ENCODE peak calls at places on chromosomes 7 and 10, in ten cellular contexts. U is GM12892, Q is Peyer's patch, T is IMR-90, O is H54, G is heart left ventricle, D is uterus, A is HCT116, Z is adrenal gland, R is stomach. N is an unnamed sample.

GRCh38 chr7:158815471-158816128 is 13.7 kb downstream of the ESYT2 start:
- DNase-seq in Z (no peak), U (no peak), R (no peak), T (no peak), G (no peak), A (no peak), D (no peak), O (no peak), Q (no peak), N (no peak)

GRCh38 chr7:105806592-105807266 is 69.7 kb downstream of the ATXN7L1 start:
- DNase-seq in A (no peak), O (peak), Z (peak), T (peak), R (peak), D (no peak), G (no peak), Q (peak), U (peak), N (no peak)

GRCh38 chr10:115063702-115064479 is 29.3 kb upstream of the ATRNL1 start:
- DNase-seq in D (no peak), U (no peak), Q (no peak), R (no peak), O (no peak), T (no peak), Z (no peak), A (no peak), G (no peak), N (no peak)

GRCh38 chr10:124870854-124871425 is 69.3 kb downstream of the ABRAXAS2 start:
- DNase-seq in Z (no peak), O (no peak), G (no peak), U (no peak), D (no peak), A (no peak), R (no peak), T (no peak), Q (no peak), N (no peak)

GRCh38 chr10:55631071-55631654 is 729.9 kb downstream of the ZWINT start:
- DNase-seq in D (peak), Q (no peak), O (peak), R (peak), A (no peak), Z (peak), U (no peak), G (peak), T (no peak), N (peak)

GRCh38 chr7:49279886-49280285 is 355.5 kb downstream of the CDC14C start:
- DNase-seq in T (no peak), Z (no peak), U (no peak), R (no peak), G (no peak), A (no peak), D (no peak), O (no peak), Q (no peak), N (no peak)

GRCh38 chr7:127158659-127159058 is 94.1 kb downstream of the GRM8 start:
- DNase-seq in D (no peak), Z (no peak), O (peak), A (no peak), Q (no peak), R (no peak), G (no peak), T (no peak), U (no peak), N (peak)

GRCh38 chr10:12390733-12391132 is 41.4 kb downstream of the CAMK1D start:
- DNase-seq in O (no peak), A (no peak), R (no peak), G (no peak), Q (no peak), D (peak), Z (peak), T (peak), U (no peak), N (no peak)

GRCh38 chr10:22230331-22230833 is 12.6 kb upstream of the EBLN1 start:
- DNase-seq in Z (no peak), G (no peak), Q (peak), R (no peak), D (no peak), U (no peak), A (peak), T (peak), O (no peak), N (peak)

GRCh38 chr7:3607847-3608246 is 306.8 kb downstream of the SDK1 start:
- DNase-seq in Z (no peak), O (no peak), T (no peak), R (no peak), A (no peak), U (no peak), G (no peak), D (no peak), Q (no peak), N (no peak)

GRCh38 chr7:33669251-33669670 is 236.1 kb upstream of the BMPER start:
- DNase-seq in A (no peak), Z (no peak), T (no peak), U (no peak), Q (no peak), O (no peak), G (no peak), D (no peak), R (no peak), N (no peak)

GRCh38 chr10:509361-510102 is 179.9 kb downstream of the DIP2C start:
- DNase-seq in O (no peak), A (no peak), R (no peak), U (no peak), Q (no peak), Z (no peak), T (no peak), D (no peak), G (no peak), N (no peak)

GRCh38 chr10:123021517-123021916 is 12.7 kb downstream of the ACADSB start:
- DNase-seq in R (no peak), U (no peak), Q (no peak), O (no peak), D (no peak), Z (no peak), A (peak), T (no peak), G (no peak), N (peak)

DNA sequence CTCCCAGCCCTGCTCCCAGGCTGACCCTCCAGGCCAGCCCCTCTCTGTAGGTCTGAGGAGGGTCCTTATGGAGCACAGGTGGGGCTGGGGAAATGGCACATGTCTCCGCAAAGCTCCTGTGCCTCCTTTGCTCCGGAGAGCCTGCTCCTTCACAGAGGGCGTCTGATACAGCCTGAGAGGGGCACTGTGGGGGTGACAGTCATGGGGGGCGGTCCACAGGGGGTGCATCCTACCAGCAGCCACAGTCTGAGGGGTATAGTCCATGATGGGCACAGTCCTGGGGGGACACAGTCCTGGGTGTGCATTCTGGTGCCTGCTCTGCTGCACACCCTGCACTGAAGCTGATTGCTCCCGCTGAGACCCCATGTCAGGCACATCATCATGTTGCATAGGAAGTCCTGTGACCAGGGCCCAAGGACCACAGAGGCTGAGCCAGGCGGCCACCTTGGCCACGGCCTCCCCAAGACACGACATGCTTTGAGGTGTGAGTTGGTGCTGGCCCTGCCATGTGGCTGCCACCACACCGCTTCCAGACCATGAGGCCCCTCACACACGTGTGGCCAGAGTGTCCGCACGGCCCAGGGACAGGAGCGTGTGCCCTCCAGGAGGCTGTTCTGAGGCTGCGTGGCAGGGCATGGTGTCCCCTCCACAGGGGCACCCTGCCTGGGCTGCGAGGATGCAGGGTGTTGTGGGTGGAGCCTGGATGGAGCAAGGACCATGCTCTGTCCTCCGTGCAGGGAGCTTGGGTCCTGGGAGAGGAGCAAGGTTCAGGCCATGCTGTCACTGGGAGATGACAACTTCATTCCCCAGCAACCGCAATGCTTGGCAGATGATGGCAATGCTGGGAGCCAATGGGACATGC is 59.2 kb downstream of the PWWP2B start:
- DNase-seq in D (no peak), T (no peak), O (no peak), A (no peak), U (no peak), Q (no peak), R (no peak), G (peak), Z (no peak), N (no peak)
- TF ChIP-seq POLR2A in D (no peak), T (no peak), O (no peak), A (no peak), U (no peak), Q (no peak), R (no peak), G (no peak), Z (no peak), N (no peak)

GRCh38 chr7:113118074-113118959 is at the start of gene SMIM30:
- DNase-seq in R (peak), Q (peak), Z (peak), O (peak), D (peak), T (peak), G (peak), U (peak), A (peak), N (peak)
- TF ChIP-seq POLR2A in R (peak), Q (peak), Z (peak), O (peak), D (peak), T (no peak), G (peak), U (peak), A (peak), N (peak)

GRCh38 chr10:59709472-59710125 is at the start of gene SLC16A9:
- DNase-seq in T (peak), U (peak), D (peak), A (peak), Q (no peak), R (peak), O (peak), G (peak), Z (peak), N (peak)
- TF ChIP-seq POLR2A in T (no peak), U (peak), D (peak), A (no peak), Q (no peak), R (no peak), O (no peak), G (no peak), Z (peak), N (no peak)

DNA sequence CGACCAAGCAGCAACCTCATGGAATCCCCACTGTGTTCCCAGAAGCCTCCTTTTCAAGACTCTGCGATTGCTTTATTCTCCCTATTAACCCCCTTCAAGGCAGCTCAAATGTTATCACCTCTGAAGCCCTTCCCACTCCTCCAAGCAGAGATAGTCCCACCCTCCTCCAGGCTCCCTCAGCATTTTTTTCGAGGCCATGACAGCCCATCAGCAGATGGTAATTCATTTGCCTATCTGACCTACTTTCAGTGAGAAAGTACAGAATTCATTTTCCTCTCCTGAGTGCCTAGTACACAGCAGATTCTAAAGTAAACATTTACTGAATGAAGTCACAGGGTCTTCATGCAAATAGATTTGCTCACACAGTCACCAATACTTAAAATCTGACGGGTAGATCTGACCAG is 47.8 kb downstream of the HERPUD2 start:
- DNase-seq in O (no peak), U (no peak), Q (no peak), A (no peak), G (no peak), D (no peak), R (no peak), Z (peak), T (peak), N (peak)
- TF ChIP-seq POLR2A in O (no peak), U (no peak), Q (no peak), A (no peak), G (no peak), D (no peak), R (no peak), Z (peak), T (no peak), N (no peak)

DNA sequence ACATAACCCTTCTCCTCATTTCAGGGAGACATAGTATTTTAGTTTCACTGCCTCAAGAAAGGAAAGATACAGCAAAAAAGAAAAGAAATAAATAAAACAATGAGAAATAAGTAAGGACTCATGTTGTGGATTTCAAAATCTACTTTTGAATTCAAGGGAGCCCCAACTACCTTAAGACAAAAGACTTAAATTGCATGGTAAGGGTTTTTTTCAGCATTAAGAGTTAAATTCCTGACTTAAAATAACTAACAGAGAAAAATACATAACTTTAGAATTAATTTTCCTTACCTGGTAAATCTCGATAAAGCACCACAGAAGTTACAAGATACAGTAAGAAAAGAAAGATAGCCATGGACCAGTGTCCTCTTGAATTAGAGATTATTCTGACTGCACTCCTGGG is 292.4 kb upstream of the SEMA3C start:
- DNase-seq in O (no peak), A (no peak), G (no peak), R (no peak), Q (no peak), Z (no peak), D (no peak), T (no peak), U (no peak), N (no peak)
- TF ChIP-seq POLR2A in O (no peak), A (no peak), G (no peak), R (no peak), Q (no peak), Z (no peak), D (no peak), T (no peak), U (no peak), N (no peak)

GRCh38 chr7:140397784-140398750 is at the start of gene SLC37A3:
- DNase-seq in T (peak), O (peak), Q (peak), R (peak), U (peak), G (peak), D (peak), A (peak), Z (peak), N (peak)
- TF ChIP-seq POLR2A in T (peak), O (peak), Q (peak), R (peak), U (peak), G (no peak), D (peak), A (peak), Z (peak), N (peak)

GRCh38 chr7:107471292-107472070 is 1.6 kb downstream of the GPR22 start:
- DNase-seq in Q (no peak), O (no peak), A (no peak), G (no peak), Z (no peak), D (no peak), T (no peak), R (no peak), U (no peak), N (no peak)
- TF ChIP-seq POLR2A in Q (no peak), O (no peak), A (no peak), G (no peak), Z (no peak), D (no peak), T (no peak), R (no peak), U (no peak), N (no peak)

N was measured in erythroblast.